ENCODE peak calls at places on chromosomes 3 and 15, in seven cellular contexts. K is heart left ventricle, L is cardiac muscle cell, Q is keratinocyte, P is H9, J is mammary epithelial cell, U is astrocyte. O is an unnamed sample. For H3K4me1, the result is how much of the 10 kb centered on the place peaks cover.

GRCh38 chr3:193732391-193732790 is 139.4 kb downstream of the OPA1 start:
- DNase-seq in J (peak), K (no peak), Q (no peak), U (peak), P (no peak), L (peak), O (peak)

GRCh38 chr3:40258064-40258463 is 51.4 kb upstream of the EIF1B start:
- DNase-seq in Q (no peak), P (no peak), U (no peak), L (no peak), K (no peak), J (no peak), O (no peak)

GRCh38 chr3:72938471-72939265 is 50.8 kb downstream of the GXYLT2 start:
- DNase-seq in L (peak), U (peak), K (peak), P (no peak), J (peak), Q (peak), O (peak)

GRCh38 chr3:34012102-34012461 is 213.7 kb downstream of the PDCD6IP start:
- DNase-seq in P (no peak), L (peak), J (peak), Q (peak), U (peak), K (no peak), O (peak)

GRCh38 chr3:14358426-14359211 is 43.8 kb upstream of the SLC6A6 start:
- DNase-seq in J (peak), Q (no peak), U (peak), P (no peak), K (peak), L (peak), O (no peak)

GRCh38 chr3:37511357-37511970 is 337.1 kb upstream of the LRRFIP2 start:
- DNase-seq in Q (no peak), K (peak), P (no peak), J (no peak), L (no peak), U (no peak), O (peak)

GRCh38 chr15:37289109-37289765 is 188.9 kb upstream of the MEIS2 start:
- DNase-seq in U (no peak), J (peak), K (no peak), Q (no peak), P (peak), L (peak), O (no peak)

GRCh38 chr3:170740726-170741591 is 129.0 kb downstream of the RPL22L1 start:
- DNase-seq in K (no peak), U (peak), J (peak), Q (no peak), L (peak), P (no peak), O (peak)

GRCh38 chr3:129107793-129108192 is 13.8 kb downstream of the RAB43 start:
- DNase-seq in J (no peak), U (no peak), L (no peak), Q (no peak), P (no peak), K (no peak), O (no peak)

GRCh38 chr3:66047321-66048050 is 8.8 kb upstream of the MAGI1 start:
- DNase-seq in J (peak), P (no peak), L (peak), U (peak), Q (no peak), K (peak), O (peak)

GRCh38 chr15:36938764-36939163 is 161.6 kb downstream of the MEIS2 start:
- DNase-seq in Q (no peak), L (no peak), P (no peak), J (no peak), U (no peak), K (no peak), O (no peak)

GRCh38 chr3:49721861-49722781 is 1.6 kb downstream of the GMPPB start:
- DNase-seq in K (peak), U (no peak), J (no peak), L (no peak), P (no peak), Q (no peak), O (no peak)

GRCh38 chr3:11558918-11559815 is 84.5 kb downstream of the VGLL4 start:
- DNase-seq in K (no peak), P (peak), L (no peak), U (no peak), J (no peak), Q (no peak), O (no peak)

GRCh38 chr15:73822998-73823397 is 50.4 kb upstream of the TBC1D21 start:
- DNase-seq in U (peak), J (peak), P (no peak), L (peak), K (no peak), Q (no peak), O (no peak)

GRCh38 chr3:56997675-56998074 is 62.8 kb upstream of the SPATA12 start:
- DNase-seq in Q (no peak), U (peak), L (peak), J (no peak), P (no peak), K (no peak), O (no peak)

GRCh38 chr3:181879926-181880325 is 168.2 kb downstream of the SOX2 start:
- DNase-seq in L (peak), P (no peak), K (no peak), U (peak), J (no peak), Q (no peak), O (no peak)

GRCh38 chr3:168417016-168417415 is 321.3 kb upstream of the GOLIM4 start:
- DNase-seq in J (no peak), K (no peak), L (peak), P (no peak), U (no peak), Q (no peak), O (no peak)

GRCh38 chr3:28267984-28268849 is 26.8 kb downstream of the CMC1 start:
- DNase-seq in J (peak), K (no peak), P (no peak), Q (no peak), U (no peak), L (no peak), O (peak)

GRCh38 chr3:196135693-196136639 is 54.1 kb upstream of the TFRC start:
- DNase-seq in K (no peak), L (no peak), J (peak), Q (peak), U (no peak), P (no peak), O (no peak)

GRCh38 chr15:88274534-88275460 is 18.3 kb upstream of the NTRK3 start:
- DNase-seq in P (peak), J (peak), U (no peak), K (peak), Q (no peak), L (peak), O (peak)

GRCh38 chr3:103644450-103644849 is 1209.6 kb downstream of the ZPLD1 start:
- DNase-seq in P (no peak), J (no peak), K (no peak), L (no peak), Q (no peak), U (peak), O (no peak)

GRCh38 chr3:24237971-24238767 is 256.5 kb downstream of the THRB start:
- DNase-seq in L (peak), J (peak), U (peak), Q (peak), P (peak), K (peak), O (peak)

GRCh38 chr3:11001020-11001657 is 8.6 kb downstream of the SLC6A1 start:
- DNase-seq in J (no peak), P (no peak), K (no peak), L (peak), U (no peak), Q (no peak), O (peak)

DNA sequence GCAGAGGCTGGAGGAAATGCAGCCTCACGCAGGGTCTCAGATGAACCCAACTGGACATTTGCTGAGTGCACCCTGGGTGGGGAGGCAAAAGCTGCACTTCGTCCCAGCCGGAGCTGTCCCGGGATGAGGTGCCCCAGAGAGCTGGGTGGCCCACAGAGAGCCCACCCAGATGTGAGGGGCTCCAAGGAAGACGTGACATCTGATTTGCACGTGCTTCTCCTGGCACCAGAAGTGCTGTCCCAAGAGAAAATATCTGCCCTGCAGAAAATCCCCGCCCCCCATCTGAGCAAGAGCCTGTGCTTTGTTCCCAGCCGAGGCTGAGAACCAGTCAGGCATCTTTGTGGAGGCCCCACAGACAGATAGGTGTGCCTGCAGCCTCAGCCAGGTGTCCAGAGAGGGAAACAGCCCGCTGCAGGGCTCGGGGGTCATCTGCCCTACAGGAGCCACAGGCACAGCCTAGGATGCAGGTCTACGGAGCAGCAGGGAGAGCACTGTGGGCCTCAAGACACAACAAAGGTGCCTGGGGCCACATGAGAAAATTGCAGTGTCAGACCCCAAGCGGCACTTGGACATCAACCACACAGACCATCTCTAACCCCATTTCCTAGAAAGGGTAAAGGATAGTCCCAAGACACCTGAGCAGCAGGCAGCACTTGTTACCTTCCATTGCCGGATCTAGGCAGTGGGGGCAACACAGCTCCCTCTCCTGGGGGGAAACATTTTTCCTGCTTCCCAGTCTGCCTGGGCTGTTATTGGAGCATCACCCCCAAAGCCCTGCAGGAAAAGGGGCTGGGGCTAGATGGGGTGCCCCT is 5.8 kb downstream of the TMIE start:
- DNase-seq in Q (no peak), L (no peak), J (no peak), K (peak), P (no peak), U (no peak), O (no peak)
- TF ChIP-seq CTCF in Q (no peak), L (no peak), J (no peak), K (no peak), P (peak), U (no peak), O (no peak)

DNA sequence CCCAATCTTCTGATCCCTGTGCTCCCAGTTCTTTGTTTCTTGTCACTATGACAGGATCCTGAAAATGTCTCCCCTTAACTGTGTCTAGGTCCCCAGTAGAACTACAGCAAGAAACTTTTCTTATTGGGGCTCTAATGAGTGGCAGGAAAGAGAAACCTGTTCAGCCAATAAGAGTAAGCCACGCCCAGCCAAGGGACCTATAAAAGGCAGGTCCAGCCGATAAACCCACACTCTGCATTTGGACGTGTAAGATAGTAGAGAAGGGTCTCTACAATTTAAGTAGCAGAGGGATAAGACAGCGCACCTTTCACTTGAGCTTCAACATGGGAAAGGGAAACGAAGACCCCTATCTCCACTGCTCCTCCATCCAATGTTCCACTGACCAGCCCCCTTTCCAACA is 149.9 kb downstream of the LMLN start:
- DNase-seq in P (no peak), K (no peak), J (no peak), L (no peak), Q (no peak), U (no peak), O (no peak)
- H3K4me1 ChIP-seq in P (under half), K (under half), J (under half), L (under half), Q (under half), U (under half), O (under half)

DNA sequence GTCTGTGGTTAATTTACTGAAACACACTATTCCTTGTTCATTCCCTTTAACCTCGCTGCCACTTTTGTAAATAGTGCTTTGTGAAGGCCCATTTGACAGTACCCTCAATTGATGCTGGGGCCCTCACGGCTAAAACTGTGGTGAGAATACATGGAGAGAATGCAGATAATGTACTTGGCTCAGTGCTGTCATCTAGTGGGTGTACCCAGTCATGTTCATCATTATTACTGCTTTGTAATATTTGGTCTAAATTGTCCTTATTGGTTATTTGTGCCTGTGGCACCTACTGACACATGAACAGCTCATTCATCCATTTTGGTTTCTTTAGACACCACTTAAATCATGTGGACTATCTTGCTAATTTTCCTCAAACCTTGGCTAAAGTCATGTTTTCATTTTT is 543.6 kb downstream of the EDEM1 start:
- DNase-seq in U (no peak), J (no peak), P (no peak), L (no peak), K (no peak), Q (no peak), O (no peak)
- TF ChIP-seq CTCF in U (no peak), J (no peak), P (peak), L (no peak), K (no peak), Q (no peak), O (no peak)

GRCh38 chr15:60395276-60396011 is 2.3 kb downstream of the ANXA2 start:
- DNase-seq in Q (no peak), J (peak), L (no peak), P (no peak), K (no peak), U (no peak), O (no peak)

GRCh38 chr15:60391722-60392340 is 6.0 kb downstream of the ANXA2 start:
- DNase-seq in Q (peak), L (no peak), K (no peak), J (peak), U (no peak), P (no peak), O (no peak)

GRCh38 chr15:60392601-60392985 is 5.2 kb downstream of the ANXA2 start:
- DNase-seq in U (peak), K (no peak), Q (peak), J (peak), L (peak), P (no peak), O (no peak)

GRCh38 chr15:60390931-60391501 is 6.8 kb downstream of the ANXA2 start:
- DNase-seq in U (peak), K (no peak), Q (peak), L (peak), J (peak), P (peak), O (peak)

GRCh38 chr15:60392986-60393811 is 4.6 kb downstream of the ANXA2 start:
- DNase-seq in P (no peak), K (peak), J (peak), U (peak), L (peak), Q (peak), O (peak)
- H3K4me1 ChIP-seq in P (under half), K (half or more), J (half or more), U (half or more), L (under half), Q (half or more), O (half or more)

GRCh38 chr3:96700322-96701315 is 113.8 kb upstream of the EPHA6 start:
- DNase-seq in P (peak), K (no peak), L (no peak), Q (no peak), U (no peak), J (no peak), O (no peak)
- TF ChIP-seq CTCF in P (peak), K (no peak), L (no peak), Q (peak), U (no peak), J (no peak), O (no peak)

GRCh38 chr15:34335176-34335575 is 2.4 kb downstream of the SLC12A6 start:
- DNase-seq in P (no peak), J (peak), K (no peak), U (no peak), Q (no peak), L (peak), O (no peak)

GRCh38 chr15:34338347-34338746 is 766 bp upstream of the SLC12A6 start:
- DNase-seq in K (no peak), U (no peak), Q (no peak), P (no peak), J (no peak), L (no peak), O (no peak)

GRCh38 chr15:34337557-34338306 is at the start of gene SLC12A6:
- DNase-seq in J (peak), L (peak), P (peak), Q (peak), K (peak), U (peak), O (peak)

GRCh38 chr15:34336333-34336732 is 1.2 kb downstream of the SLC12A6 start:
- DNase-seq in U (no peak), L (no peak), Q (no peak), J (no peak), K (no peak), P (no peak), O (no peak)

GRCh38 chr15:34336947-34337556 is 529 bp downstream of the SLC12A6 start:
- DNase-seq in U (no peak), P (no peak), J (peak), K (no peak), Q (no peak), L (no peak), O (peak)
- H3K4me1 ChIP-seq in U (under half), P (under half), J (under half), K (under half), Q (under half), L (under half), O (under half)